ENCODE peak calls at places on chromosomes 2 and 18, in six cellular contexts. One of them, this sample, is unnamed. For H3K9me3, the result is how much of the 10 kb centered on the place peaks cover.

GRCh38 chr2:57407742-57408343 is 638.8 kb upstream of the VRK2 start:
- DNase-seq in A549: no peak
- DNase-seq in esophagus squamous epithelium: no peak
- DNase-seq in aorta: no peak
- DNase-seq in WERI-Rb-1: no peak
- DNase-seq in CD8-positive, alpha-beta memory T cell: no peak
- DNase-seq in this sample: no peak

GRCh38 chr2:227164745-227165350 is 424 bp downstream of the COL4A3 start:
- DNase-seq in A549: peak
- DNase-seq in CD8-positive, alpha-beta memory T cell: no peak
- DNase-seq in WERI-Rb-1: peak
- DNase-seq in esophagus squamous epithelium: no peak
- DNase-seq in aorta: no peak
- DNase-seq in this sample: no peak

GRCh38 chr2:63053889-63054725 is 3.5 kb downstream of the OTX1 start:
- DNase-seq in A549: no peak
- DNase-seq in CD8-positive, alpha-beta memory T cell: no peak
- DNase-seq in aorta: no peak
- DNase-seq in WERI-Rb-1: peak
- DNase-seq in esophagus squamous epithelium: no peak
- DNase-seq in this sample: no peak

GRCh38 chr2:64626146-64626809 is 27.4 kb downstream of the SERTAD2 start:
- DNase-seq in WERI-Rb-1: no peak
- DNase-seq in esophagus squamous epithelium: no peak
- DNase-seq in CD8-positive, alpha-beta memory T cell: no peak
- DNase-seq in aorta: no peak
- DNase-seq in A549: no peak
- DNase-seq in this sample: no peak

GRCh38 chr2:185456517-185456916 is 282.1 kb upstream of the FSIP2 start:
- DNase-seq in CD8-positive, alpha-beta memory T cell: no peak
- DNase-seq in esophagus squamous epithelium: no peak
- DNase-seq in A549: no peak
- DNase-seq in aorta: no peak
- DNase-seq in WERI-Rb-1: no peak
- DNase-seq in this sample: no peak

GRCh38 chr2:164734196-164734595 is 107.4 kb downstream of the COBLL1 start:
- DNase-seq in A549: no peak
- DNase-seq in esophagus squamous epithelium: no peak
- DNase-seq in CD8-positive, alpha-beta memory T cell: no peak
- DNase-seq in aorta: no peak
- DNase-seq in WERI-Rb-1: no peak
- DNase-seq in this sample: no peak

GRCh38 chr2:96550787-96551604 is 14.4 kb downstream of the ARID5A start:
- DNase-seq in aorta: peak
- DNase-seq in CD8-positive, alpha-beta memory T cell: no peak
- DNase-seq in esophagus squamous epithelium: no peak
- DNase-seq in WERI-Rb-1: no peak
- DNase-seq in A549: no peak
- DNase-seq in this sample: no peak

GRCh38 chr2:39408351-39409136 is 28.5 kb downstream of the MAP4K3 start:
- DNase-seq in A549: no peak
- DNase-seq in CD8-positive, alpha-beta memory T cell: no peak
- DNase-seq in esophagus squamous epithelium: no peak
- DNase-seq in WERI-Rb-1: no peak
- DNase-seq in aorta: no peak
- DNase-seq in this sample: no peak

GRCh38 chr2:66235408-66235807 is 199.5 kb upstream of the MEIS1 start:
- DNase-seq in A549: no peak
- DNase-seq in WERI-Rb-1: no peak
- DNase-seq in esophagus squamous epithelium: no peak
- DNase-seq in CD8-positive, alpha-beta memory T cell: no peak
- DNase-seq in aorta: no peak
- DNase-seq in this sample: no peak

GRCh38 chr2:40783704-40784103 is 331.8 kb upstream of the SLC8A1 start:
- DNase-seq in aorta: no peak
- DNase-seq in A549: no peak
- DNase-seq in CD8-positive, alpha-beta memory T cell: no peak
- DNase-seq in esophagus squamous epithelium: no peak
- DNase-seq in WERI-Rb-1: no peak
- DNase-seq in this sample: no peak

GRCh38 chr2:200219400-200220113 is 86.9 kb upstream of the SPATS2L start:
- DNase-seq in CD8-positive, alpha-beta memory T cell: no peak
- DNase-seq in A549: no peak
- DNase-seq in aorta: no peak
- DNase-seq in esophagus squamous epithelium: no peak
- DNase-seq in WERI-Rb-1: peak
- DNase-seq in this sample: no peak

GRCh38 chr18:6960656-6961055 is 156.9 kb downstream of the LAMA1 start:
- DNase-seq in CD8-positive, alpha-beta memory T cell: no peak
- DNase-seq in WERI-Rb-1: no peak
- DNase-seq in aorta: no peak
- DNase-seq in A549: no peak
- DNase-seq in esophagus squamous epithelium: no peak
- DNase-seq in this sample: no peak

GRCh38 chr18:29711931-29712330 is 1330.6 kb downstream of the DSC3 start:
- DNase-seq in WERI-Rb-1: no peak
- DNase-seq in esophagus squamous epithelium: no peak
- DNase-seq in A549: no peak
- DNase-seq in CD8-positive, alpha-beta memory T cell: no peak
- DNase-seq in aorta: no peak
- DNase-seq in this sample: no peak

GRCh38 chr2:24011278-24012104 is 1.6 kb downstream of the MFSD2B start:
- DNase-seq in WERI-Rb-1: no peak
- DNase-seq in A549: no peak
- DNase-seq in esophagus squamous epithelium: no peak
- DNase-seq in CD8-positive, alpha-beta memory T cell: no peak
- DNase-seq in aorta: no peak
- DNase-seq in this sample: no peak

GRCh38 chr2:174771631-174772491 is 7.6 kb upstream of the CHRNA1 start:
- DNase-seq in aorta: peak
- DNase-seq in CD8-positive, alpha-beta memory T cell: no peak
- DNase-seq in WERI-Rb-1: peak
- DNase-seq in A549: peak
- DNase-seq in esophagus squamous epithelium: no peak
- DNase-seq in this sample: no peak

GRCh38 chr2:53515435-53516332 is 251.9 kb upstream of the CHAC2 start:
- DNase-seq in WERI-Rb-1: peak
- DNase-seq in CD8-positive, alpha-beta memory T cell: no peak
- DNase-seq in esophagus squamous epithelium: no peak
- DNase-seq in A549: no peak
- DNase-seq in aorta: no peak
- DNase-seq in this sample: no peak

GRCh38 chr18:23964282-23965238 is 50.0 kb upstream of the TTC39C start:
- DNase-seq in esophagus squamous epithelium: no peak
- DNase-seq in aorta: no peak
- DNase-seq in CD8-positive, alpha-beta memory T cell: peak
- DNase-seq in A549: no peak
- DNase-seq in WERI-Rb-1: no peak
- DNase-seq in this sample: peak

GRCh38 chr2:32425719-32426141 is 68.9 kb downstream of the BIRC6 start:
- DNase-seq in aorta: no peak
- DNase-seq in A549: no peak
- DNase-seq in WERI-Rb-1: no peak
- DNase-seq in esophagus squamous epithelium: no peak
- DNase-seq in CD8-positive, alpha-beta memory T cell: no peak
- DNase-seq in this sample: no peak

GRCh38 chr18:35324926-35325655 is 19.1 kb downstream of the ZNF24 start:
- DNase-seq in esophagus squamous epithelium: no peak
- DNase-seq in A549: no peak
- DNase-seq in aorta: no peak
- DNase-seq in CD8-positive, alpha-beta memory T cell: no peak
- DNase-seq in WERI-Rb-1: no peak
- DNase-seq in this sample: no peak

GRCh38 chr2:223566398-223566797 is 35.8 kb downstream of the SCG2 start:
- DNase-seq in aorta: no peak
- DNase-seq in esophagus squamous epithelium: no peak
- DNase-seq in A549: no peak
- DNase-seq in WERI-Rb-1: no peak
- DNase-seq in CD8-positive, alpha-beta memory T cell: no peak
- DNase-seq in this sample: no peak

GRCh38 chr18:79503891-79504475 is 108.3 kb downstream of the NFATC1 start:
- DNase-seq in CD8-positive, alpha-beta memory T cell: no peak
- DNase-seq in esophagus squamous epithelium: no peak
- DNase-seq in A549: no peak
- DNase-seq in aorta: peak
- DNase-seq in WERI-Rb-1: no peak
- DNase-seq in this sample: no peak

GRCh38 chr2:152651834-152652233 is 65.4 kb downstream of the PRPF40A start:
- DNase-seq in esophagus squamous epithelium: no peak
- DNase-seq in WERI-Rb-1: no peak
- DNase-seq in aorta: no peak
- DNase-seq in A549: no peak
- DNase-seq in CD8-positive, alpha-beta memory T cell: no peak
- DNase-seq in this sample: no peak

GRCh38 chr2:173435574-173435973 is 80.9 kb downstream of the CDCA7 start:
- DNase-seq in WERI-Rb-1: no peak
- DNase-seq in A549: no peak
- DNase-seq in aorta: no peak
- DNase-seq in CD8-positive, alpha-beta memory T cell: no peak
- DNase-seq in esophagus squamous epithelium: no peak
- DNase-seq in this sample: no peak

GRCh38 chr18:45920367-45920766 is 46.8 kb downstream of the EPG5 start:
- DNase-seq in A549: no peak
- DNase-seq in aorta: peak
- DNase-seq in WERI-Rb-1: no peak
- DNase-seq in esophagus squamous epithelium: no peak
- DNase-seq in CD8-positive, alpha-beta memory T cell: no peak
- DNase-seq in this sample: no peak

GRCh38 chr2:188889187-188889586 is 85.0 kb upstream of the COL3A1 start:
- DNase-seq in esophagus squamous epithelium: no peak
- DNase-seq in aorta: no peak
- DNase-seq in A549: no peak
- DNase-seq in CD8-positive, alpha-beta memory T cell: no peak
- DNase-seq in WERI-Rb-1: no peak
- DNase-seq in this sample: no peak

GRCh38 chr2:165793161-165793778 is 777 bp downstream of the GALNT3 start:
- DNase-seq in A549: no peak
- DNase-seq in esophagus squamous epithelium: no peak
- DNase-seq in CD8-positive, alpha-beta memory T cell: no peak
- DNase-seq in aorta: peak
- DNase-seq in WERI-Rb-1: no peak
- DNase-seq in this sample: no peak

GRCh38 chr2:902584-902983 is 48.1 kb upstream of the SNTG2 start:
- DNase-seq in WERI-Rb-1: no peak
- DNase-seq in A549: no peak
- DNase-seq in aorta: no peak
- DNase-seq in esophagus squamous epithelium: no peak
- DNase-seq in CD8-positive, alpha-beta memory T cell: no peak
- DNase-seq in this sample: no peak

GRCh38 chr18:6928359-6928758 is 189.2 kb downstream of the LAMA1 start:
- DNase-seq in WERI-Rb-1: no peak
- DNase-seq in CD8-positive, alpha-beta memory T cell: no peak
- DNase-seq in aorta: no peak
- DNase-seq in esophagus squamous epithelium: no peak
- DNase-seq in A549: no peak
- DNase-seq in this sample: no peak

GRCh38 chr18:76452357-76452756 is 42.7 kb downstream of the ZNF516 start:
- DNase-seq in aorta: no peak
- DNase-seq in esophagus squamous epithelium: no peak
- DNase-seq in A549: no peak
- DNase-seq in CD8-positive, alpha-beta memory T cell: no peak
- DNase-seq in WERI-Rb-1: peak
- DNase-seq in this sample: no peak

GRCh38 chr2:77512521-77512920 is 9.7 kb downstream of the LRRTM4 start:
- DNase-seq in aorta: no peak
- DNase-seq in esophagus squamous epithelium: no peak
- DNase-seq in WERI-Rb-1: no peak
- DNase-seq in CD8-positive, alpha-beta memory T cell: no peak
- DNase-seq in A549: no peak
- DNase-seq in this sample: no peak

GRCh38 chr18:11840493-11840892 is 10.7 kb upstream of the CHMP1B start:
- DNase-seq in A549: no peak
- DNase-seq in WERI-Rb-1: no peak
- DNase-seq in aorta: no peak
- DNase-seq in esophagus squamous epithelium: no peak
- DNase-seq in CD8-positive, alpha-beta memory T cell: no peak
- DNase-seq in this sample: no peak

GRCh38 chr2:218023636-218024035 is 20.8 kb upstream of the TNS1 start:
- DNase-seq in aorta: peak
- DNase-seq in A549: no peak
- DNase-seq in CD8-positive, alpha-beta memory T cell: no peak
- DNase-seq in WERI-Rb-1: no peak
- DNase-seq in esophagus squamous epithelium: no peak
- DNase-seq in this sample: no peak

GRCh38 chr2:187580462-187581124 is 26.4 kb upstream of the TFPI start:
- DNase-seq in WERI-Rb-1: no peak
- DNase-seq in CD8-positive, alpha-beta memory T cell: no peak
- DNase-seq in aorta: no peak
- DNase-seq in A549: peak
- DNase-seq in esophagus squamous epithelium: no peak
- DNase-seq in this sample: no peak

GRCh38 chr2:102620367-102620766 is 1.0 kb downstream of the SLC9A2 start:
- DNase-seq in A549: no peak
- DNase-seq in WERI-Rb-1: no peak
- DNase-seq in aorta: no peak
- DNase-seq in esophagus squamous epithelium: no peak
- DNase-seq in CD8-positive, alpha-beta memory T cell: no peak
- DNase-seq in this sample: no peak

GRCh38 chr2:204863351-204863750 is 318.1 kb downstream of the PARD3B start:
- DNase-seq in aorta: no peak
- DNase-seq in A549: no peak
- DNase-seq in CD8-positive, alpha-beta memory T cell: no peak
- DNase-seq in WERI-Rb-1: no peak
- DNase-seq in esophagus squamous epithelium: no peak
- DNase-seq in this sample: no peak

GRCh38 chr2:86543335-86543734 is 19.9 kb downstream of the CHMP3 start:
- DNase-seq in WERI-Rb-1: no peak
- DNase-seq in A549: no peak
- DNase-seq in aorta: no peak
- DNase-seq in CD8-positive, alpha-beta memory T cell: no peak
- DNase-seq in esophagus squamous epithelium: no peak
- DNase-seq in this sample: no peak
- H3K9me3 ChIP-seq in WERI-Rb-1: under half
- H3K9me3 ChIP-seq in A549: under half
- H3K9me3 ChIP-seq in aorta: under half
- H3K9me3 ChIP-seq in CD8-positive, alpha-beta memory T cell: under half
- H3K9me3 ChIP-seq in esophagus squamous epithelium: under half
- H3K9me3 ChIP-seq in this sample: under half

GRCh38 chr2:88714667-88715066 is 23.2 kb downstream of the RPIA start:
- DNase-seq in WERI-Rb-1: no peak
- DNase-seq in CD8-positive, alpha-beta memory T cell: no peak
- DNase-seq in aorta: no peak
- DNase-seq in esophagus squamous epithelium: no peak
- DNase-seq in A549: no peak
- DNase-seq in this sample: no peak
- H3K9me3 ChIP-seq in WERI-Rb-1: under half
- H3K9me3 ChIP-seq in CD8-positive, alpha-beta memory T cell: under half
- H3K9me3 ChIP-seq in aorta: under half
- H3K9me3 ChIP-seq in esophagus squamous epithelium: under half
- H3K9me3 ChIP-seq in A549: under half
- H3K9me3 ChIP-seq in this sample: under half

GRCh38 chr2:116706381-116706780 is 1108.1 kb upstream of the DDX18 start:
- DNase-seq in A549: no peak
- DNase-seq in WERI-Rb-1: no peak
- DNase-seq in aorta: no peak
- DNase-seq in esophagus squamous epithelium: no peak
- DNase-seq in CD8-positive, alpha-beta memory T cell: no peak
- DNase-seq in this sample: no peak
- H3K9me3 ChIP-seq in A549: under half
- H3K9me3 ChIP-seq in WERI-Rb-1: under half
- H3K9me3 ChIP-seq in aorta: under half
- H3K9me3 ChIP-seq in esophagus squamous epithelium: under half
- H3K9me3 ChIP-seq in CD8-positive, alpha-beta memory T cell: under half
- H3K9me3 ChIP-seq in this sample: under half

GRCh38 chr2:18425186-18425585 is 135.3 kb downstream of the RDH14 start:
- DNase-seq in CD8-positive, alpha-beta memory T cell: no peak
- DNase-seq in A549: no peak
- DNase-seq in esophagus squamous epithelium: no peak
- DNase-seq in aorta: no peak
- DNase-seq in WERI-Rb-1: no peak
- DNase-seq in this sample: no peak
- H3K9me3 ChIP-seq in CD8-positive, alpha-beta memory T cell: under half
- H3K9me3 ChIP-seq in A549: under half
- H3K9me3 ChIP-seq in esophagus squamous epithelium: under half
- H3K9me3 ChIP-seq in aorta: under half
- H3K9me3 ChIP-seq in WERI-Rb-1: under half
- H3K9me3 ChIP-seq in this sample: under half

This sample was measured in T-helper 17 cell.